ENCODE peak calls at places on chromosomes 12 and 14, in eight cellular contexts. O, R, X, K, C, N, U and V are unnamed samples.

GRCh38 chr12:77204055-77204454 is 138.7 kb upstream of the E2F7 start:
- DNase-seq in N (no peak), X (no peak), O (peak), R (peak), U (no peak), C (no peak), K (no peak), V (no peak)

GRCh38 chr12:62971769-62972525 is 37.0 kb upstream of the PPM1H start:
- DNase-seq in X (no peak), R (no peak), C (no peak), U (no peak), K (no peak), N (no peak), O (no peak), V (no peak)

GRCh38 chr12:131803995-131804521 is 24.1 kb upstream of the MMP17 start:
- DNase-seq in N (no peak), X (no peak), C (no peak), R (no peak), U (no peak), O (peak), K (no peak), V (no peak)

GRCh38 chr14:52012635-52013034 is 23.3 kb downstream of the RTRAF start:
- DNase-seq in N (no peak), O (peak), C (no peak), R (no peak), U (no peak), K (no peak), X (peak), V (no peak)

GRCh38 chr12:111446044-111446581 is 40.4 kb downstream of the SH2B3 start:
- DNase-seq in C (no peak), U (no peak), O (peak), X (no peak), R (no peak), K (no peak), N (no peak), V (peak)

GRCh38 chr12:118109088-118109487 is 5.3 kb upstream of the VSIG10 start:
- DNase-seq in O (no peak), X (no peak), R (no peak), K (no peak), U (no peak), C (no peak), N (no peak), V (no peak)

GRCh38 chr12:97556201-97556824 is 93.7 kb downstream of the RMST start:
- DNase-seq in K (no peak), N (no peak), O (peak), C (no peak), X (no peak), U (no peak), R (peak), V (no peak)

GRCh38 chr14:103623883-103624482 is 5.0 kb upstream of the KLC1 start:
- DNase-seq in K (no peak), C (no peak), U (no peak), O (peak), N (no peak), R (peak), X (peak), V (no peak)

GRCh38 chr14:22994762-22995275 is 12.5 kb upstream of the AJUBA start:
- DNase-seq in C (peak), O (peak), K (no peak), N (no peak), U (peak), R (no peak), X (no peak), V (no peak)

GRCh38 chr12:63857771-63858670 is 13.5 kb downstream of the SRGAP1 start:
- DNase-seq in O (peak), U (peak), K (no peak), R (no peak), N (no peak), C (no peak), X (no peak), V (no peak)

GRCh38 chr14:94681300-94682060 is 69.3 kb downstream of the SERPINA3 start:
- DNase-seq in O (peak), C (no peak), R (peak), N (no peak), K (no peak), X (no peak), U (peak), V (peak)

GRCh38 chr14:99040047-99040446 is 231.9 kb downstream of the BCL11B start:
- DNase-seq in K (no peak), C (no peak), X (no peak), O (no peak), R (no peak), N (no peak), U (no peak), V (no peak)

GRCh38 chr12:131513606-131514005 is 197.3 kb upstream of the SFSWAP start:
- DNase-seq in N (no peak), O (no peak), C (no peak), X (no peak), K (no peak), U (no peak), R (no peak), V (no peak)

GRCh38 chr12:116113398-116114130 is 163.9 kb downstream of the MED13L start:
- DNase-seq in U (no peak), O (no peak), K (no peak), R (no peak), X (no peak), C (no peak), N (no peak), V (no peak)

GRCh38 chr12:85733984-85734383 is 102.2 kb downstream of the RASSF9 start:
- DNase-seq in O (peak), R (no peak), U (no peak), N (no peak), X (no peak), C (no peak), K (no peak), V (no peak)

GRCh38 chr14:96079066-96079465 is 39.9 kb downstream of the C14orf132 start:
- DNase-seq in C (no peak), X (peak), K (no peak), N (no peak), R (no peak), O (no peak), U (no peak), V (no peak)

GRCh38 chr14:91225025-91225424 is 19.5 kb downstream of the GPR68 start:
- DNase-seq in U (no peak), R (no peak), O (no peak), N (no peak), X (no peak), K (no peak), C (no peak), V (no peak)

GRCh38 chr14:33796356-33796755 is 154.5 kb downstream of the EGLN3 start:
- DNase-seq in O (peak), K (no peak), C (no peak), U (no peak), N (no peak), R (no peak), X (no peak), V (no peak)

GRCh38 chr12:64674367-64674922 is 64.2 kb downstream of the RASSF3 start:
- DNase-seq in R (no peak), C (no peak), X (no peak), N (no peak), O (no peak), U (no peak), K (no peak), V (no peak)

GRCh38 chr14:95475540-95476240 is 40.8 kb downstream of the SYNE3 start:
- DNase-seq in N (no peak), U (no peak), C (no peak), K (no peak), O (no peak), X (peak), R (no peak), V (no peak)